ENCODE peak calls at places on chromosomes 6 and 20, in five cellular contexts. One of them, this sample, is unnamed.

GRCh38 chr6:99241905-99242534 is 107.5 kb downstream of the FAXC start:
- DNase-seq in frontal cortex: peak; percentile 12
- DNase-seq in NAMALWA: peak; percentile 37
- DNase-seq in GOT3: no peak
- DNase-seq in NCI-H345: peak; percentile 18
- DNase-seq in this sample: peak; percentile 37

GRCh38 chr6:118207947-118208346 is 300.9 kb downstream of the SLC35F1 start:
- DNase-seq in GOT3: no peak
- DNase-seq in NAMALWA: no peak
- DNase-seq in frontal cortex: no peak
- DNase-seq in NCI-H345: peak; percentile 61
- DNase-seq in this sample: no peak

GRCh38 chr6:36160147-36160760 is 29.9 kb downstream of the MAPK13 start:
- DNase-seq in frontal cortex: no peak
- DNase-seq in NAMALWA: no peak
- DNase-seq in GOT3: no peak
- DNase-seq in NCI-H345: no peak
- DNase-seq in this sample: peak; percentile 76

GRCh38 chr6:15893556-15894253 is 230.9 kb upstream of the DTNBP1 start:
- DNase-seq in GOT3: no peak
- DNase-seq in NAMALWA: peak; percentile 72
- DNase-seq in NCI-H345: no peak
- DNase-seq in frontal cortex: no peak
- DNase-seq in this sample: no peak

GRCh38 chr20:37651932-37652331 is 41.9 kb upstream of the CTNNBL1 start:
- DNase-seq in GOT3: no peak
- DNase-seq in NAMALWA: peak; percentile 64
- DNase-seq in frontal cortex: no peak
- DNase-seq in NCI-H345: no peak
- DNase-seq in this sample: peak; percentile 41

GRCh38 chr6:5497896-5498578 is 236.7 kb downstream of the FARS2 start:
- DNase-seq in NCI-H345: no peak
- DNase-seq in frontal cortex: no peak
- DNase-seq in GOT3: no peak
- DNase-seq in NAMALWA: no peak
- DNase-seq in this sample: peak; percentile 18

GRCh38 chr6:37173573-37174195 is 3.7 kb downstream of the PIM1 start:
- DNase-seq in NAMALWA: no peak
- DNase-seq in GOT3: no peak
- DNase-seq in NCI-H345: no peak
- DNase-seq in frontal cortex: no peak
- DNase-seq in this sample: no peak

GRCh38 chr6:163414117-163414366 is 476 bp upstream of the QKI start:
- DNase-seq in frontal cortex: no peak
- DNase-seq in NAMALWA: no peak
- DNase-seq in NCI-H345: no peak
- DNase-seq in GOT3: no peak
- DNase-seq in this sample: no peak

GRCh38 chr20:17653835-17654648 is 28.0 kb downstream of the RRBP1 start:
- DNase-seq in frontal cortex: no peak
- DNase-seq in NCI-H345: no peak
- DNase-seq in GOT3: no peak
- DNase-seq in NAMALWA: no peak
- DNase-seq in this sample: no peak

GRCh38 chr6:140090871-140091270 is 716.4 kb upstream of the CITED2 start:
- DNase-seq in GOT3: no peak
- DNase-seq in NAMALWA: no peak
- DNase-seq in NCI-H345: no peak
- DNase-seq in frontal cortex: no peak
- DNase-seq in this sample: no peak

GRCh38 chr6:90098637-90099036 is 198.0 kb downstream of the BACH2 start:
- DNase-seq in GOT3: no peak
- DNase-seq in NAMALWA: no peak
- DNase-seq in NCI-H345: no peak
- DNase-seq in frontal cortex: no peak
- DNase-seq in this sample: no peak

GRCh38 chr20:62776035-62776691 is 20.1 kb upstream of the MRGBP start:
- DNase-seq in frontal cortex: no peak
- DNase-seq in NAMALWA: no peak
- DNase-seq in GOT3: no peak
- DNase-seq in NCI-H345: no peak
- DNase-seq in this sample: no peak

GRCh38 chr20:651713-652610 is 1.0 kb downstream of the SRXN1 start:
- DNase-seq in GOT3: no peak
- DNase-seq in NAMALWA: no peak
- DNase-seq in NCI-H345: no peak
- DNase-seq in frontal cortex: peak; percentile 25
- DNase-seq in this sample: no peak

GRCh38 chr6:43765776-43766175 is 4.2 kb upstream of the VEGFA start:
- DNase-seq in GOT3: no peak
- DNase-seq in NCI-H345: no peak
- DNase-seq in NAMALWA: no peak
- DNase-seq in frontal cortex: no peak
- DNase-seq in this sample: no peak

GRCh38 chr6:156912431-156912830 is 135.3 kb downstream of the ARID1B start:
- DNase-seq in NCI-H345: no peak
- DNase-seq in GOT3: no peak
- DNase-seq in frontal cortex: no peak
- DNase-seq in NAMALWA: peak; percentile 33
- DNase-seq in this sample: no peak

GRCh38 chr6:33312361-33313104 is 1.3 kb downstream of the TAPBP start:
- DNase-seq in frontal cortex: peak; percentile 62
- DNase-seq in NAMALWA: peak; percentile 86
- DNase-seq in GOT3: no peak
- DNase-seq in NCI-H345: peak; percentile 93
- DNase-seq in this sample: peak; percentile 42

GRCh38 chr6:97586344-97586743 is 303.3 kb upstream of the MMS22L start:
- DNase-seq in GOT3: no peak
- DNase-seq in frontal cortex: no peak
- DNase-seq in NAMALWA: peak; percentile 25
- DNase-seq in NCI-H345: peak; percentile 9
- DNase-seq in this sample: peak; percentile 62

This sample was measured in myocyte.